ENCODE peak calls at places on chromosomes 11 and 22, in five cellular contexts. One of them, this sample, is unnamed.

GRCh38 chr22:46075764-46076531 is 74.4 kb upstream of the PPARA start:
- DNase-seq in lower lobe of right lung: peak; percentile 32
- DNase-seq in type B pancreatic cell: no peak
- DNase-seq in fibroblast of mammary gland: no peak
- DNase-seq in Calu3: peak; percentile 30
- DNase-seq in this sample: no peak

GRCh38 chr11:7444582-7444981 is 40.7 kb upstream of the OLFML1 start:
- DNase-seq in lower lobe of right lung: no peak
- DNase-seq in type B pancreatic cell: no peak
- DNase-seq in fibroblast of mammary gland: no peak
- DNase-seq in Calu3: no peak
- DNase-seq in this sample: no peak

GRCh38 chr11:75490221-75491181 is 35.2 kb downstream of the GDPD5 start:
- DNase-seq in lower lobe of right lung: no peak
- DNase-seq in type B pancreatic cell: no peak
- DNase-seq in fibroblast of mammary gland: no peak
- DNase-seq in Calu3: peak; percentile 67
- DNase-seq in this sample: no peak

GRCh38 chr11:13388741-13389140 is 74.3 kb downstream of the BTBD10 start:
- DNase-seq in lower lobe of right lung: no peak
- DNase-seq in type B pancreatic cell: no peak
- DNase-seq in fibroblast of mammary gland: peak; percentile 15
- DNase-seq in Calu3: no peak
- DNase-seq in this sample: no peak

GRCh38 chr22:47092896-47093311 is 330.5 kb downstream of the TBC1D22A start:
- DNase-seq in lower lobe of right lung: no peak
- DNase-seq in type B pancreatic cell: no peak
- DNase-seq in fibroblast of mammary gland: peak; percentile 64
- DNase-seq in Calu3: no peak
- DNase-seq in this sample: peak; percentile 51

GRCh38 chr11:118000850-118001228 is 14.6 kb downstream of the IL10RA start:
- DNase-seq in lower lobe of right lung: no peak
- DNase-seq in type B pancreatic cell: no peak
- DNase-seq in fibroblast of mammary gland: no peak
- DNase-seq in Calu3: no peak
- DNase-seq in this sample: no peak

GRCh38 chr11:75314771-75315438 is 36.6 kb downstream of the ARRB1 start:
- DNase-seq in lower lobe of right lung: no peak
- DNase-seq in type B pancreatic cell: no peak
- DNase-seq in fibroblast of mammary gland: no peak
- DNase-seq in Calu3: no peak
- DNase-seq in this sample: no peak

GRCh38 chr11:1909524-1909923 is 10.0 kb upstream of the TNNT3 start:
- DNase-seq in lower lobe of right lung: no peak
- DNase-seq in type B pancreatic cell: no peak
- DNase-seq in fibroblast of mammary gland: no peak
- DNase-seq in Calu3: no peak
- DNase-seq in this sample: no peak

GRCh38 chr22:32564170-32565001 is 89.8 kb downstream of the FBXO7 start:
- DNase-seq in lower lobe of right lung: no peak
- DNase-seq in type B pancreatic cell: no peak
- DNase-seq in fibroblast of mammary gland: peak; percentile 80
- DNase-seq in Calu3: no peak
- DNase-seq in this sample: no peak

GRCh38 chr11:9250139-9250582 is 15.0 kb downstream of the DENND5A start:
- DNase-seq in lower lobe of right lung: no peak
- DNase-seq in type B pancreatic cell: no peak
- DNase-seq in fibroblast of mammary gland: no peak
- DNase-seq in Calu3: no peak
- DNase-seq in this sample: no peak

GRCh38 chr22:21568207-21569075 is 927 bp downstream of the UBE2L3 start:
- DNase-seq in lower lobe of right lung: no peak
- DNase-seq in type B pancreatic cell: no peak
- DNase-seq in fibroblast of mammary gland: no peak
- DNase-seq in Calu3: peak; percentile 27
- DNase-seq in this sample: no peak

GRCh38 chr11:48109046-48109666 is 107.5 kb upstream of the OR4B1 start:
- DNase-seq in lower lobe of right lung: no peak
- DNase-seq in type B pancreatic cell: no peak
- DNase-seq in fibroblast of mammary gland: peak; percentile 64
- DNase-seq in Calu3: no peak
- DNase-seq in this sample: peak; percentile 36

GRCh38 chr11:61327669-61328071 is 5.2 kb downstream of the DDB1 start:
- DNase-seq in lower lobe of right lung: no peak
- DNase-seq in type B pancreatic cell: no peak
- DNase-seq in fibroblast of mammary gland: peak; percentile 56
- DNase-seq in Calu3: no peak
- DNase-seq in this sample: no peak

GRCh38 chr11:61532136-61533038 is 23.8 kb downstream of the LRRC10B start:
- DNase-seq in lower lobe of right lung: no peak
- DNase-seq in type B pancreatic cell: no peak
- DNase-seq in fibroblast of mammary gland: peak; percentile 46
- DNase-seq in Calu3: peak; percentile 63
- DNase-seq in this sample: no peak

GRCh38 chr22:17845790-17846189 is 71.5 kb upstream of the BID start:
- DNase-seq in lower lobe of right lung: no peak
- DNase-seq in type B pancreatic cell: no peak
- DNase-seq in fibroblast of mammary gland: no peak
- DNase-seq in Calu3: no peak
- DNase-seq in this sample: no peak

GRCh38 chr11:2092956-2093412 is 46.2 kb downstream of the IGF2 start:
- DNase-seq in lower lobe of right lung: peak; percentile 83
- DNase-seq in type B pancreatic cell: peak; percentile 66
- DNase-seq in fibroblast of mammary gland: peak; percentile 19
- DNase-seq in Calu3: peak; percentile 94
- DNase-seq in this sample: no peak

GRCh38 chr11:119065369-119065768 is 2.2 kb upstream of the VPS11 start:
- DNase-seq in lower lobe of right lung: no peak
- DNase-seq in type B pancreatic cell: no peak
- DNase-seq in fibroblast of mammary gland: peak; percentile 61
- DNase-seq in Calu3: no peak
- DNase-seq in this sample: no peak

GRCh38 chr11:114059984-114060401 is 482 bp downstream of the ZBTB16 start:
- DNase-seq in lower lobe of right lung: peak; percentile 73
- DNase-seq in type B pancreatic cell: no peak
- DNase-seq in fibroblast of mammary gland: peak; percentile 50
- DNase-seq in Calu3: no peak
- DNase-seq in this sample: no peak

GRCh38 chr22:38834215-38834953 is 9.4 kb downstream of the NPTXR start:
- DNase-seq in lower lobe of right lung: peak; percentile 30
- DNase-seq in type B pancreatic cell: no peak
- DNase-seq in fibroblast of mammary gland: peak; percentile 10
- DNase-seq in Calu3: no peak
- DNase-seq in this sample: no peak

GRCh38 chr11:129814244-129814992 is 1.2 kb upstream of the TMEM45B start:
- DNase-seq in lower lobe of right lung: no peak
- DNase-seq in type B pancreatic cell: no peak
- DNase-seq in fibroblast of mammary gland: no peak
- DNase-seq in Calu3: no peak
- DNase-seq in this sample: no peak

GRCh38 chr11:18071098-18071705 is 25.1 kb upstream of the TPH1 start:
- DNase-seq in lower lobe of right lung: no peak
- DNase-seq in type B pancreatic cell: no peak
- DNase-seq in fibroblast of mammary gland: no peak
- DNase-seq in Calu3: no peak
- DNase-seq in this sample: no peak

GRCh38 chr11:102712140-102712539 is 6.6 kb upstream of the MMP27 start:
- DNase-seq in lower lobe of right lung: no peak
- DNase-seq in type B pancreatic cell: no peak
- DNase-seq in fibroblast of mammary gland: no peak
- DNase-seq in Calu3: no peak
- DNase-seq in this sample: no peak
- TF ChIP-seq CTCF in lower lobe of right lung: no peak
- TF ChIP-seq CTCF in type B pancreatic cell: no peak
- TF ChIP-seq CTCF in fibroblast of mammary gland: no peak
- TF ChIP-seq CTCF in Calu3: no peak
- TF ChIP-seq CTCF in this sample: no peak

GRCh38 chr11:15118431-15118830 is 3.7 kb downstream of the INSC start:
- DNase-seq in lower lobe of right lung: no peak
- DNase-seq in type B pancreatic cell: no peak
- DNase-seq in fibroblast of mammary gland: no peak
- DNase-seq in Calu3: no peak
- DNase-seq in this sample: no peak

GRCh38 chr11:15119826-15120225 is 5.1 kb downstream of the INSC start:
- DNase-seq in lower lobe of right lung: no peak
- DNase-seq in type B pancreatic cell: no peak
- DNase-seq in fibroblast of mammary gland: peak; percentile 40
- DNase-seq in Calu3: no peak
- DNase-seq in this sample: no peak

GRCh38 chr11:15115686-15116085 is 963 bp downstream of the INSC start:
- DNase-seq in lower lobe of right lung: no peak
- DNase-seq in type B pancreatic cell: no peak
- DNase-seq in fibroblast of mammary gland: no peak
- DNase-seq in Calu3: no peak
- DNase-seq in this sample: peak; percentile 54

GRCh38 chr11:15117751-15118150 is 3.0 kb downstream of the INSC start:
- DNase-seq in lower lobe of right lung: no peak
- DNase-seq in type B pancreatic cell: no peak
- DNase-seq in fibroblast of mammary gland: no peak
- DNase-seq in Calu3: no peak
- DNase-seq in this sample: peak; percentile 74

DNA sequence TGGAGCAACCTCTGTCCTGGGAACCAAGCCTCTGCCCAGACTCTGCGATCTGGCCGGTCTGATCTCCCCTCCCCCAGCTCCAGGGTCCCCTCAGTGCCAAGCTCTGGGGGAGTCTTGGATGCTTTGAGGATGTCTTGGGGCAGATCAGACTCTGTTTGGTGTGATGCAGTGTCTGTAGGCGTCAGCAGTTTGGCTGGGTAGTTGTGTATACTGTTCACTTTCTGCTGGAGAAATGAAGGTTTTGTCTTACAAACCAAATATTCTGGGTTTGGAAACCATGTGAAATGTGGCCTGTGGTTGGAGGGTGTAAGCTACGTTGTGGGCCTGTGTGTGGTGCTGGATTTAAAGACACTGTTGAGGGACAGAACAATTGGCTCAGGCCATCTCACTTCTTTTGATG is 4.6 kb downstream of the INSC start:
- DNase-seq in lower lobe of right lung: no peak
- DNase-seq in type B pancreatic cell: no peak
- DNase-seq in fibroblast of mammary gland: peak; percentile 23
- DNase-seq in Calu3: no peak
- DNase-seq in this sample: no peak
- TF ChIP-seq CTCF in lower lobe of right lung: no peak
- TF ChIP-seq CTCF in type B pancreatic cell: no peak
- TF ChIP-seq CTCF in fibroblast of mammary gland: no peak
- TF ChIP-seq CTCF in Calu3: no peak
- TF ChIP-seq CTCF in this sample: no peak

GRCh38 chr11:66221726-66222236 is 46.7 kb upstream of the RAB1B start:
- DNase-seq in lower lobe of right lung: no peak
- DNase-seq in type B pancreatic cell: no peak
- DNase-seq in fibroblast of mammary gland: peak; percentile 8
- DNase-seq in Calu3: no peak
- DNase-seq in this sample: no peak
- TF ChIP-seq CTCF in lower lobe of right lung: no peak
- TF ChIP-seq CTCF in type B pancreatic cell: no peak
- TF ChIP-seq CTCF in fibroblast of mammary gland: no peak
- TF ChIP-seq CTCF in Calu3: no peak
- TF ChIP-seq CTCF in this sample: no peak

GRCh38 chr11:131584694-131585592 is 214.5 kb downstream of the NTM start:
- DNase-seq in lower lobe of right lung: no peak
- DNase-seq in type B pancreatic cell: no peak
- DNase-seq in fibroblast of mammary gland: no peak
- DNase-seq in Calu3: no peak
- DNase-seq in this sample: no peak
- TF ChIP-seq CTCF in lower lobe of right lung: no peak
- TF ChIP-seq CTCF in type B pancreatic cell: peak; percentile 72
- TF ChIP-seq CTCF in fibroblast of mammary gland: no peak
- TF ChIP-seq CTCF in Calu3: no peak
- TF ChIP-seq CTCF in this sample: peak; percentile 11

DNA sequence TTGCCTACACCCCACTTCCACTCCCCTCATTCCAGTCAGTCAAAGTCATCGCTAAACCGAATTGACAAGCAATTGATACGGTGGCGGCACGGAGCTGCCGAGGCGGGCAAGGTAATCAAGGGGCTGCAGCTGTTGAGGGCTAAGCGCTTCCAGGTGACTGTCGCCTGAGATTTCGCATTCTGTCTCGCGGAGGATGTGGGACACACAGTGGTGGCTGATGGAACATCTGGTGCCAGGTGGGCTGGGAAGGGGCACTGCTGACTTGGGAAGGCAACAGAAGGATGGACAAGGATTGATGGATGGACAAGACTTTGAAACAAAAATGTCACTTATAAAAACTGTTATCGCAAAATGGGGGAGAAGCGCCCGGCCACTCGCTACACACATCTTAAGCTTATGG is 109.6 kb downstream of the RCN1 start:
- DNase-seq in lower lobe of right lung: no peak
- DNase-seq in type B pancreatic cell: no peak
- DNase-seq in fibroblast of mammary gland: no peak
- DNase-seq in Calu3: no peak
- DNase-seq in this sample: no peak
- TF ChIP-seq CTCF in lower lobe of right lung: no peak
- TF ChIP-seq CTCF in type B pancreatic cell: no peak
- TF ChIP-seq CTCF in fibroblast of mammary gland: no peak
- TF ChIP-seq CTCF in Calu3: no peak
- TF ChIP-seq CTCF in this sample: no peak

GRCh38 chr11:57546869-57547518 is 9.6 kb downstream of the SMTNL1 start:
- DNase-seq in lower lobe of right lung: no peak
- DNase-seq in type B pancreatic cell: no peak
- DNase-seq in fibroblast of mammary gland: peak; percentile 69
- DNase-seq in Calu3: no peak
- DNase-seq in this sample: no peak
- TF ChIP-seq CTCF in lower lobe of right lung: no peak
- TF ChIP-seq CTCF in type B pancreatic cell: peak; percentile 12
- TF ChIP-seq CTCF in fibroblast of mammary gland: peak; percentile 24
- TF ChIP-seq CTCF in Calu3: no peak
- TF ChIP-seq CTCF in this sample: no peak

DNA sequence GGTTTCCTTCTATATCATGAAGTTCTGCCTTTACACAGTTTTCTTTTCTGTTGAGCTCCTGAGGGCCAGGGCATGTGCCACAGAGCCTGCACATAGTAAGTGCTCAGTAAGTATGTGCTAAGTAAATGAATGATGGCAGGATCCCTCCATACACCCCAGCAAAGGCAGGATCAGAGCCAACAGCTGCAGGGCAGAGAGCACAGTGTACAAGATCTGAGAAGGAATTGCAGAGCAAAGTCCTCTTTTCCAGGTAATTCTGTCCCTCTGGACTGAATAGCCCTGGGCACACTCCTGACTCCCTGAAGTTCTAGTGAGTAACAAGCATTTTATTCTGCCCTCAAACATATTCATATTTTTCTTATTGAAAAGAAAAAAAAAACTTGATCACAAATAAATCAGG is 117.7 kb downstream of the GALNT18 start:
- DNase-seq in lower lobe of right lung: no peak
- DNase-seq in type B pancreatic cell: no peak
- DNase-seq in fibroblast of mammary gland: no peak
- DNase-seq in Calu3: no peak
- DNase-seq in this sample: no peak
- TF ChIP-seq CTCF in lower lobe of right lung: no peak
- TF ChIP-seq CTCF in type B pancreatic cell: no peak
- TF ChIP-seq CTCF in fibroblast of mammary gland: no peak
- TF ChIP-seq CTCF in Calu3: no peak
- TF ChIP-seq CTCF in this sample: no peak

GRCh38 chr11:125022551-125022950 is 40.6 kb upstream of the SLC37A2 start:
- DNase-seq in lower lobe of right lung: no peak
- DNase-seq in type B pancreatic cell: no peak
- DNase-seq in fibroblast of mammary gland: no peak
- DNase-seq in Calu3: no peak
- DNase-seq in this sample: no peak
- TF ChIP-seq CTCF in lower lobe of right lung: no peak
- TF ChIP-seq CTCF in type B pancreatic cell: no peak
- TF ChIP-seq CTCF in fibroblast of mammary gland: no peak
- TF ChIP-seq CTCF in Calu3: no peak
- TF ChIP-seq CTCF in this sample: no peak

GRCh38 chr11:83206771-83207413 is 13.4 kb downstream of the ANKRD42 start:
- DNase-seq in lower lobe of right lung: no peak
- DNase-seq in type B pancreatic cell: no peak
- DNase-seq in fibroblast of mammary gland: no peak
- DNase-seq in Calu3: no peak
- DNase-seq in this sample: no peak
- TF ChIP-seq CTCF in lower lobe of right lung: no peak
- TF ChIP-seq CTCF in type B pancreatic cell: no peak
- TF ChIP-seq CTCF in fibroblast of mammary gland: no peak
- TF ChIP-seq CTCF in Calu3: no peak
- TF ChIP-seq CTCF in this sample: no peak

This sample was measured in osteocyte.